ENCODE peak calls at places on chromosomes 2 and 18, in four cellular contexts. One of them, this sample, is unnamed.

GRCh38 chr18:69330345-69330744 is 70.3 kb upstream of the DOK6 start:
- DNase-seq in HepG2: peak
- DNase-seq in K562: no peak
- DNase-seq in SK-N-SH: no peak
- DNase-seq in this sample: no peak

GRCh38 chr2:230908094-230908594 is 16.9 kb downstream of the GPR55 start:
- DNase-seq in SK-N-SH: no peak
- DNase-seq in HepG2: no peak
- DNase-seq in K562: no peak
- DNase-seq in this sample: no peak

GRCh38 chr18:13813271-13813849 is 10.6 kb upstream of the MC5R start:
- DNase-seq in SK-N-SH: peak
- DNase-seq in K562: peak
- DNase-seq in HepG2: peak
- DNase-seq in this sample: peak

GRCh38 chr18:38940863-38941531 is 1375.4 kb upstream of the CELF4 start:
- DNase-seq in SK-N-SH: no peak
- DNase-seq in HepG2: peak
- DNase-seq in K562: no peak
- DNase-seq in this sample: peak

GRCh38 chr2:151777487-151777886 is 43.2 kb upstream of the NEB start:
- DNase-seq in K562: peak
- DNase-seq in HepG2: peak
- DNase-seq in SK-N-SH: no peak
- DNase-seq in this sample: no peak

GRCh38 chr18:48197819-48198218 is 211.4 kb downstream of the ZBTB7C start:
- DNase-seq in K562: no peak
- DNase-seq in SK-N-SH: no peak
- DNase-seq in HepG2: no peak
- DNase-seq in this sample: no peak

GRCh38 chr18:49621301-49621700 is 59.4 kb downstream of the LIPG start:
- DNase-seq in HepG2: no peak
- DNase-seq in K562: no peak
- DNase-seq in SK-N-SH: no peak
- DNase-seq in this sample: no peak

GRCh38 chr2:70088508-70089219 is 1.4 kb downstream of the PCBP1 start:
- DNase-seq in K562: no peak
- DNase-seq in SK-N-SH: peak
- DNase-seq in HepG2: peak
- DNase-seq in this sample: no peak

GRCh38 chr2:101064868-101065549 is 62.9 kb downstream of the RPL31 start:
- DNase-seq in HepG2: peak
- DNase-seq in SK-N-SH: no peak
- DNase-seq in K562: no peak
- DNase-seq in this sample: no peak

GRCh38 chr2:172072279-172072678 is 13.0 kb upstream of the DLX1 start:
- DNase-seq in SK-N-SH: no peak
- DNase-seq in K562: no peak
- DNase-seq in HepG2: no peak
- DNase-seq in this sample: no peak

GRCh38 chr2:96637385-96638143 is 548 bp downstream of the KANSL3 start:
- DNase-seq in HepG2: peak
- DNase-seq in SK-N-SH: peak
- DNase-seq in K562: no peak
- DNase-seq in this sample: peak

GRCh38 chr18:1094408-1094807 is 189.7 kb downstream of the ADCYAP1 start:
- DNase-seq in K562: no peak
- DNase-seq in HepG2: no peak
- DNase-seq in SK-N-SH: no peak
- DNase-seq in this sample: no peak

GRCh38 chr2:171554991-171555615 is 32.8 kb downstream of the CYBRD1 start:
- DNase-seq in K562: no peak
- DNase-seq in HepG2: no peak
- DNase-seq in SK-N-SH: no peak
- DNase-seq in this sample: no peak

GRCh38 chr2:175937216-175937615 is 64.9 kb downstream of the LNPK start:
- DNase-seq in HepG2: no peak
- DNase-seq in SK-N-SH: no peak
- DNase-seq in K562: no peak
- DNase-seq in this sample: no peak

GRCh38 chr2:636649-637405 is 40.4 kb downstream of the TMEM18 start:
- DNase-seq in HepG2: peak
- DNase-seq in SK-N-SH: peak
- DNase-seq in K562: peak
- DNase-seq in this sample: peak

GRCh38 chr2:66562337-66562685 is 127.4 kb downstream of the MEIS1 start:
- DNase-seq in HepG2: no peak
- DNase-seq in SK-N-SH: no peak
- DNase-seq in K562: no peak
- DNase-seq in this sample: no peak

GRCh38 chr2:162293122-162293781 is 25.2 kb downstream of the IFIH1 start:
- DNase-seq in SK-N-SH: no peak
- DNase-seq in K562: no peak
- DNase-seq in HepG2: no peak
- DNase-seq in this sample: no peak

GRCh38 chr18:36352384-36352783 is 54.9 kb downstream of the FHOD3 start:
- DNase-seq in HepG2: no peak
- DNase-seq in K562: no peak
- DNase-seq in SK-N-SH: no peak
- DNase-seq in this sample: no peak

GRCh38 chr2:199462167-199462976 is 4.6 kb upstream of the SATB2 start:
- DNase-seq in HepG2: no peak
- DNase-seq in SK-N-SH: peak
- DNase-seq in K562: no peak
- DNase-seq in this sample: no peak

GRCh38 chr2:221571108-221571390 is 1.1 kb downstream of the EPHA4 start:
- DNase-seq in K562: no peak
- DNase-seq in HepG2: no peak
- DNase-seq in SK-N-SH: no peak
- DNase-seq in this sample: no peak

GRCh38 chr2:15421761-15422160 is 139.4 kb downstream of the NBAS start:
- DNase-seq in HepG2: no peak
- DNase-seq in SK-N-SH: no peak
- DNase-seq in K562: no peak
- DNase-seq in this sample: no peak

GRCh38 chr2:222000326-222000725 is 298.5 kb downstream of the PAX3 start:
- DNase-seq in HepG2: no peak
- DNase-seq in SK-N-SH: no peak
- DNase-seq in K562: no peak
- DNase-seq in this sample: no peak

GRCh38 chr2:38106420-38107182 is 30.6 kb upstream of the CYP1B1 start:
- DNase-seq in HepG2: no peak
- DNase-seq in K562: no peak
- DNase-seq in SK-N-SH: no peak
- DNase-seq in this sample: no peak

GRCh38 chr2:230942920-230943896 is 18.2 kb upstream of the GPR55 start:
- DNase-seq in K562: peak
- DNase-seq in HepG2: no peak
- DNase-seq in SK-N-SH: no peak
- DNase-seq in this sample: peak

GRCh38 chr2:172931256-172931894 is 144.3 kb upstream of the MAP3K20 start:
- DNase-seq in HepG2: no peak
- DNase-seq in K562: peak
- DNase-seq in SK-N-SH: peak
- DNase-seq in this sample: no peak

GRCh38 chr2:234502285-234502918 is 5.5 kb upstream of the ARL4C start:
- DNase-seq in K562: no peak
- DNase-seq in SK-N-SH: no peak
- DNase-seq in HepG2: no peak
- DNase-seq in this sample: no peak

GRCh38 chr18:59517446-59518171 is 158.5 kb upstream of the LMAN1 start:
- DNase-seq in HepG2: peak
- DNase-seq in SK-N-SH: peak
- DNase-seq in K562: no peak
- DNase-seq in this sample: no peak

GRCh38 chr2:12416600-12416999 is 300.1 kb upstream of the TRIB2 start:
- DNase-seq in HepG2: peak
- DNase-seq in K562: peak
- DNase-seq in SK-N-SH: no peak
- DNase-seq in this sample: no peak

GRCh38 chr2:46824611-46825010 is 91.0 kb downstream of the MCFD2 start:
- DNase-seq in SK-N-SH: no peak
- DNase-seq in K562: no peak
- DNase-seq in HepG2: no peak
- DNase-seq in this sample: no peak

GRCh38 chr2:168316073-168316440 is 68.7 kb upstream of the STK39 start:
- DNase-seq in K562: no peak
- DNase-seq in HepG2: no peak
- DNase-seq in SK-N-SH: no peak
- DNase-seq in this sample: no peak

GRCh38 chr2:202023198-202023903 is 10.3 kb upstream of the FZD7 start:
- DNase-seq in K562: no peak
- DNase-seq in SK-N-SH: no peak
- DNase-seq in HepG2: no peak
- DNase-seq in this sample: no peak

GRCh38 chr2:230011617-230012016 is 57.1 kb downstream of the SLC16A14 start:
- DNase-seq in HepG2: no peak
- DNase-seq in SK-N-SH: no peak
- DNase-seq in K562: no peak
- DNase-seq in this sample: no peak

GRCh38 chr2:233436691-233437438 is 82.6 kb downstream of the DGKD start:
- DNase-seq in HepG2: no peak
- DNase-seq in K562: no peak
- DNase-seq in SK-N-SH: no peak
- DNase-seq in this sample: no peak

GRCh38 chr2:180505203-180505602 is 475.2 kb upstream of the UBE2E3 start:
- DNase-seq in K562: no peak
- DNase-seq in SK-N-SH: no peak
- DNase-seq in HepG2: no peak
- DNase-seq in this sample: no peak

GRCh38 chr2:29426354-29426753 is 311.1 kb downstream of the CLIP4 start:
- DNase-seq in K562: no peak
- DNase-seq in HepG2: no peak
- DNase-seq in SK-N-SH: no peak
- DNase-seq in this sample: no peak

GRCh38 chr18:28147674-28148171 is 29.2 kb downstream of the CDH2 start:
- DNase-seq in SK-N-SH: no peak
- DNase-seq in K562: no peak
- DNase-seq in HepG2: peak
- DNase-seq in this sample: no peak

GRCh38 chr2:205741256-205741978 is 59.1 kb downstream of the NRP2 start:
- DNase-seq in SK-N-SH: no peak
- DNase-seq in HepG2: no peak
- DNase-seq in K562: no peak
- DNase-seq in this sample: no peak
- TF ChIP-seq TAF1 in SK-N-SH: no peak
- TF ChIP-seq TAF1 in HepG2: no peak
- TF ChIP-seq TAF1 in K562: no peak
- TF ChIP-seq TAF1 in this sample: no peak

GRCh38 chr2:215982465-215982875 is 30.9 kb downstream of the MREG start:
- DNase-seq in K562: no peak
- DNase-seq in HepG2: peak
- DNase-seq in SK-N-SH: no peak
- DNase-seq in this sample: no peak
- TF ChIP-seq POLR2AphosphoS5 in K562: no peak
- TF ChIP-seq POLR2AphosphoS5 in HepG2: no peak
- TF ChIP-seq POLR2AphosphoS5 in SK-N-SH: no peak
- TF ChIP-seq POLR2AphosphoS5 in this sample: no peak

GRCh38 chr2:44271296-44271695 is 4.0 kb upstream of the SLC3A1 start:
- DNase-seq in SK-N-SH: no peak
- DNase-seq in K562: peak
- DNase-seq in HepG2: no peak
- DNase-seq in this sample: no peak

GRCh38 chr2:44277541-44277940 is 2.3 kb downstream of the SLC3A1 start:
- DNase-seq in SK-N-SH: no peak
- DNase-seq in HepG2: no peak
- DNase-seq in K562: no peak
- DNase-seq in this sample: no peak

GRCh38 chr2:44273596-44273995 is 1.7 kb upstream of the SLC3A1 start:
- DNase-seq in HepG2: no peak
- DNase-seq in K562: no peak
- DNase-seq in SK-N-SH: no peak
- DNase-seq in this sample: no peak

GRCh38 chr2:44273076-44273475 is 2.2 kb upstream of the SLC3A1 start:
- DNase-seq in HepG2: no peak
- DNase-seq in SK-N-SH: no peak
- DNase-seq in K562: no peak
- DNase-seq in this sample: no peak

DNA sequence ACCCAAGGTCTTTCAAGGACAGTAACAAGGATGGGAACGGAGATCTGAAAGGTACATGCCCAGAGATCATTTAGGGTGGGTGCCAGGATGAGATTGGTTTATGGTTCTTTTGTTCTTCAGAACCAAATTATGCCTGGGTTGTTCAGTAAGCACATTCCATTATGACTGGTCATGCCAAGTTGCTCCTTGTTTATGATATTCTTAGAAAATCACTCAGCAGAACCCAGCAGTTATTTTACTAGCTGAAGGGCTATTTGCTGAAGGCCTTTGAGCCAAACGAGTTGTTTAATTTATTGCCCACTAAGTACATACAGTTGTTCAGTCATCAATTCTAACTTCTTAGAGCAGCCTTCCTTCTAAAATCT is 617 bp downstream of the SLC3A1 start:
- DNase-seq in HepG2: no peak
- DNase-seq in K562: no peak
- DNase-seq in SK-N-SH: no peak
- DNase-seq in this sample: no peak
- TF ChIP-seq TAF1 in HepG2: no peak
- TF ChIP-seq TAF1 in K562: no peak
- TF ChIP-seq TAF1 in SK-N-SH: no peak
- TF ChIP-seq TAF1 in this sample: no peak

GRCh38 chr2:160210599-160211138 is 10.6 kb upstream of the ITGB6 start:
- DNase-seq in SK-N-SH: peak
- DNase-seq in K562: peak
- DNase-seq in HepG2: peak
- DNase-seq in this sample: peak
- TF ChIP-seq POLR2AphosphoS5 in SK-N-SH: no peak
- TF ChIP-seq POLR2AphosphoS5 in K562: no peak
- TF ChIP-seq POLR2AphosphoS5 in HepG2: no peak
- TF ChIP-seq POLR2AphosphoS5 in this sample: no peak

DNA sequence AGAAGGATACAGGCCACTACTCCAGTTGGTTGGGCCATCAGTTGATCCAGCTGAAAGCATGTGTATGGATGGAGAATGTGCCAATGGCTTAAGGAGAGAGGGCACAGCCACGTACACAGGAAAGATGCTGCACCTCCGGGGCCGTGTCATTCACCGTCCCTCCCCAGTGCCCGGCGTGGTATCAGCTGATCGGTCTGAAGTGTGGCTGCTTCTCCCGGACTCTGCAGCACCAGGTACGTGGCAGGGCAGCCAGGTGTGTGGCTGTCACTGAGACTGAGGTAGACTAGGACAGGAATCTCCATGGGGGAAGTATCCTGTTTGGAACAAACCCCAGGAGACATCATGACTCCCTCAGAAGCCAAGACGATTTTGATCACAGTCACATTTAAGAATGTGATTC is 4.2 kb upstream of the ERFE start:
- DNase-seq in SK-N-SH: no peak
- DNase-seq in HepG2: no peak
- DNase-seq in K562: no peak
- DNase-seq in this sample: no peak
- TF ChIP-seq TAF1 in SK-N-SH: no peak
- TF ChIP-seq TAF1 in HepG2: no peak
- TF ChIP-seq TAF1 in K562: no peak
- TF ChIP-seq TAF1 in this sample: no peak

GRCh38 chr18:63169853-63170252 is 149.7 kb downstream of the BCL2 start:
- DNase-seq in K562: no peak
- DNase-seq in HepG2: no peak
- DNase-seq in SK-N-SH: no peak
- DNase-seq in this sample: no peak
- TF ChIP-seq POLR2AphosphoS5 in K562: no peak
- TF ChIP-seq POLR2AphosphoS5 in HepG2: no peak
- TF ChIP-seq POLR2AphosphoS5 in SK-N-SH: no peak
- TF ChIP-seq POLR2AphosphoS5 in this sample: no peak

This sample was measured in GM12892.